ENCODE peak calls at places on chromosomes 3 and 15, in five cellular contexts. P is adrenal gland, G is psoas muscle, O is body of pancreas, W is A549. C is an unnamed sample.
A peak's percentile ranks its signal among the peaks of the same experiment; 100 is the strongest.

GRCh38 chr3:58998476-58999117 is 51.2 kb downstream of the CFAP20DC start:
- DNase-seq in P (peak; percentile 61), G (no peak), O (no peak), W (peak; percentile 77), C (no peak)

GRCh38 chr3:19543212-19543841 is 390.7 kb downstream of the EFHB start:
- DNase-seq in P (peak; percentile 8), G (no peak), O (no peak), W (peak; percentile 35), C (no peak)

GRCh38 chr3:3109407-3110298 is 521 bp downstream of the IL5RA start:
- DNase-seq in P (no peak), G (no peak), O (no peak), W (no peak), C (no peak)

GRCh38 chr15:38073278-38073930 is 139.0 kb downstream of the TMCO5A start:
- DNase-seq in P (no peak), G (no peak), O (no peak), W (peak; percentile 30), C (no peak)

GRCh38 chr15:73978896-73979295 is 13.2 kb downstream of the STOML1 start:
- DNase-seq in P (no peak), G (no peak), O (no peak), W (no peak), C (no peak)

GRCh38 chr3:52897130-52898109 is at the start of gene STIMATE:
- DNase-seq in P (peak; percentile 89), G (peak; percentile 94), O (peak; percentile 94), W (peak; percentile 60), C (peak; percentile 59)

GRCh38 chr3:40930131-40930538 is 269.2 kb upstream of the CTNNB1 start:
- DNase-seq in P (no peak), G (no peak), O (peak; percentile 74), W (no peak), C (no peak)

GRCh38 chr15:65980824-65981456 is 111.6 kb downstream of the RAB11A start:
- DNase-seq in P (peak; percentile 70), G (peak; percentile 63), O (peak; percentile 86), W (peak; percentile 76), C (peak; percentile 25)

GRCh38 chr3:157157836-157158235 is 2.1 kb downstream of the CCNL1 start:
- DNase-seq in P (no peak), G (no peak), O (no peak), W (no peak), C (no peak)

GRCh38 chr3:23406576-23406975 is 203.4 kb downstream of the UBE2E2 start:
- DNase-seq in P (no peak), G (no peak), O (no peak), W (no peak), C (no peak)

GRCh38 chr3:127674793-127675189 is 2.0 kb downstream of the ABTB1 start:
- DNase-seq in P (peak; percentile 1), G (no peak), O (no peak), W (no peak), C (peak; percentile 12)

GRCh38 chr15:78212546-78213424 is 21.6 kb downstream of the ACSBG1 start:
- DNase-seq in P (peak; percentile 94), G (peak; percentile 92), O (peak; percentile 86), W (peak; percentile 66), C (no peak)

GRCh38 chr3:30496496-30496966 is 109.9 kb upstream of the TGFBR2 start:
- DNase-seq in P (no peak), G (no peak), O (no peak), W (no peak), C (no peak)

GRCh38 chr3:78689378-78689777 is 1078.4 kb downstream of the ROBO1 start:
- DNase-seq in P (no peak), G (no peak), O (no peak), W (no peak), C (no peak)

GRCh38 chr3:124033360-124034015 is 41.6 kb upstream of the ROPN1 start:
- DNase-seq in P (peak; percentile 30), G (peak; percentile 54), O (peak; percentile 17), W (peak; percentile 11), C (no peak)

GRCh38 chr15:57746752-57747151 is 40.2 kb downstream of the POLR2M start:
- DNase-seq in P (no peak), G (no peak), O (no peak), W (no peak), C (no peak)

GRCh38 chr15:57747206-57747605 is 40.7 kb downstream of the POLR2M start:
- DNase-seq in P (no peak), G (peak; percentile 59), O (no peak), W (no peak), C (no peak)

GRCh38 chr15:57752426-57752825 is 45.9 kb downstream of the POLR2M start:
- DNase-seq in P (no peak), G (peak; percentile 63), O (peak; percentile 9), W (no peak), C (no peak)

GRCh38 chr15:57752840-57753239 is 46.3 kb downstream of the POLR2M start:
- DNase-seq in P (no peak), G (no peak), O (no peak), W (no peak), C (no peak)

GRCh38 chr15:57751177-57751800 is 44.8 kb downstream of the POLR2M start:
- DNase-seq in P (no peak), G (no peak), O (no peak), W (peak; percentile 50), C (no peak)
- TF ChIP-seq CTCF in P (peak; percentile 23), G (peak; percentile 35), O (no peak), W (peak; percentile 63), C (no peak)

GRCh38 chr3:138180375-138181029 is 5.8 kb upstream of the DBR1 start:
- DNase-seq in P (peak; percentile 16), G (no peak), O (peak; percentile 35), W (peak; percentile 35), C (no peak)
- TF ChIP-seq CTCF in P (no peak), G (peak; percentile 43), O (peak; percentile 29), W (peak; percentile 59), C (no peak)

GRCh38 chr3:42600958-42601675 is 631 bp downstream of the NKTR start:
- DNase-seq in P (peak; percentile 68), G (peak; percentile 80), O (peak; percentile 59), W (peak; percentile 62), C (peak; percentile 28)
- TF ChIP-seq CTCF in P (peak; percentile 22), G (peak; percentile 10), O (no peak), W (no peak), C (no peak)

GRCh38 chr3:180646187-180646790 is 33.0 kb downstream of the CCDC39 start:
- DNase-seq in P (no peak), G (no peak), O (no peak), W (peak; percentile 2), C (no peak)
- TF ChIP-seq CTCF in P (no peak), G (no peak), O (peak; percentile 23), W (no peak), C (no peak)

GRCh38 chr3:55036883-55037577 is 109.2 kb upstream of the LRTM1 start:
- DNase-seq in P (no peak), G (no peak), O (no peak), W (no peak), C (no peak)

GRCh38 chr3:55042591-55042990 is 114.7 kb upstream of the LRTM1 start:
- DNase-seq in P (no peak), G (no peak), O (no peak), W (no peak), C (no peak)
- TF ChIP-seq CTCF in P (no peak), G (no peak), O (no peak), W (no peak), C (no peak)